ENCODE peak calls at places on chromosome 1, in six cellular contexts. H is neural crest cell; W is COR-L47; Q is hippocampal formation; X is upper lobe of right lung; I is stimulated activated naive B cell treated with anti-CD40 and anti-IgM and Interleukin-4, amounts not matched to agents 10 μg/mL and 1 μg/mL and 100 μg/mL, for 72 hours. E is an unnamed sample.

GRCh38 chr1:204453141-204453772 is 41.3 kb downstream of the PIK3C2B start:
- DNase-seq in Q (no peak), X (no peak), H (no peak), W (peak; percentile 65), I (peak; percentile 82), E (no peak)

GRCh38 chr1:201250326-201251011 is 32.8 kb upstream of the PKP1 start:
- DNase-seq in H (no peak), I (no peak), X (no peak), W (no peak), Q (no peak), E (peak; percentile 86)

GRCh38 chr1:178238722-178239510 is 145.0 kb downstream of the RASAL2 start:
- DNase-seq in W (no peak), Q (no peak), X (no peak), H (no peak), I (no peak), E (no peak)

GRCh38 chr1:53294557-53294956 is 33.3 kb downstream of the LRP8 start:
- DNase-seq in W (no peak), I (no peak), X (no peak), H (no peak), Q (no peak), E (no peak)

GRCh38 chr1:197683895-197684553 is 91.3 kb downstream of the DENND1B start:
- DNase-seq in I (no peak), Q (no peak), X (no peak), W (no peak), H (no peak), E (no peak)

GRCh38 chr1:161119379-161120061 is 1.6 kb downstream of the NIT1 start:
- DNase-seq in H (no peak), Q (no peak), I (no peak), W (no peak), X (no peak), E (no peak)

GRCh38 chr1:168476588-168477379 is 67.0 kb downstream of the XCL2 start:
- DNase-seq in H (no peak), Q (no peak), X (no peak), I (no peak), W (no peak), E (peak; percentile 8)

GRCh38 chr1:176720835-176721234 is 257.9 kb downstream of the PAPPA2 start:
- DNase-seq in W (no peak), Q (no peak), I (no peak), X (no peak), H (no peak), E (no peak)

GRCh38 chr1:93625582-93626327 is 55.9 kb downstream of the BCAR3 start:
- DNase-seq in Q (no peak), X (no peak), H (no peak), W (no peak), I (no peak), E (no peak)

GRCh38 chr1:107277022-107277421 is 136.2 kb downstream of the NTNG1 start:
- DNase-seq in Q (peak; percentile 6), X (no peak), W (peak; percentile 8), H (peak; percentile 50), I (no peak), E (peak; percentile 22)

GRCh38 chr1:14345925-14346550 is 252.4 kb upstream of the KAZN start:
- DNase-seq in I (no peak), W (no peak), H (no peak), Q (no peak), X (no peak), E (no peak)

GRCh38 chr1:113042336-113043143 is 30.5 kb upstream of the LRIG2 start:
- DNase-seq in W (peak; percentile 35), H (peak; percentile 68), I (peak; percentile 46), Q (peak; percentile 84), X (peak; percentile 80), E (peak; percentile 39)

E was measured in NCI-H1105 treated with DMSO at 0.1 percent for 48 hours.